ENCODE peak calls at places on chromosomes 7 and 10, in ten cellular contexts. One of them, this sample, is unnamed.

GRCh38 chr7:101085000-101085948 is at the start of gene TRIM56:
- DNase-seq in hippocampal formation: peak; percentile 47
- DNase-seq in transverse colon: peak; percentile 93
- DNase-seq in epithelial cell of esophagus: peak; percentile 100
- DNase-seq in fibroblast of villous mesenchyme: peak; percentile 85
- DNase-seq in heart left ventricle: peak; percentile 91
- DNase-seq in stimulated activated CD8-positive, alpha-beta memory T cell treated with anti-CD3 and anti-CD28 coated beads, Interleukin-12 subunit alpha, Interleukin-12 subunit beta, amount 100 ng/mL, for 1 hour: peak; percentile 53
- DNase-seq in stimulated activated CD4-positive, alpha-beta T cell treated with anti-CD3 and anti-CD28 coated beads, Interleukin-12 subunit alpha, Interleukin-12 subunit beta, amount 100 ng/mL, for 4 hours: peak; percentile 68
- DNase-seq in left kidney: peak; percentile 92
- DNase-seq in cardiac muscle cell: peak; percentile 81
- DNase-seq in this sample: peak; percentile 87

GRCh38 chr7:99997545-99998137 is 17.8 kb upstream of the ZKSCAN1 start:
- DNase-seq in fibroblast of villous mesenchyme: peak; percentile 22
- DNase-seq in transverse colon: peak; percentile 77
- DNase-seq in epithelial cell of esophagus: peak; percentile 20
- DNase-seq in stimulated activated CD4-positive, alpha-beta T cell treated with anti-CD3 and anti-CD28 coated beads, Interleukin-12 subunit alpha, Interleukin-12 subunit beta, amount 100 ng/mL, for 4 hours: peak; percentile 55
- DNase-seq in stimulated activated CD8-positive, alpha-beta memory T cell treated with anti-CD3 and anti-CD28 coated beads, Interleukin-12 subunit alpha, Interleukin-12 subunit beta, amount 100 ng/mL, for 1 hour: peak; percentile 45
- DNase-seq in cardiac muscle cell: peak; percentile 30
- DNase-seq in left kidney: peak; percentile 78
- DNase-seq in hippocampal formation: peak; percentile 31
- DNase-seq in heart left ventricle: peak; percentile 86
- DNase-seq in this sample: peak; percentile 34

GRCh38 chr10:57849726-57850357 is 417.9 kb downstream of the IPMK start:
- DNase-seq in stimulated activated CD8-positive, alpha-beta memory T cell treated with anti-CD3 and anti-CD28 coated beads, Interleukin-12 subunit alpha, Interleukin-12 subunit beta, amount 100 ng/mL, for 1 hour: no peak
- DNase-seq in hippocampal formation: no peak
- DNase-seq in epithelial cell of esophagus: peak; percentile 43
- DNase-seq in left kidney: peak; percentile 4
- DNase-seq in cardiac muscle cell: no peak
- DNase-seq in transverse colon: no peak
- DNase-seq in fibroblast of villous mesenchyme: peak; percentile 21
- DNase-seq in heart left ventricle: no peak
- DNase-seq in stimulated activated CD4-positive, alpha-beta T cell treated with anti-CD3 and anti-CD28 coated beads, Interleukin-12 subunit alpha, Interleukin-12 subunit beta, amount 100 ng/mL, for 4 hours: no peak
- DNase-seq in this sample: no peak

GRCh38 chr10:20682782-20683181 is 214.3 kb downstream of the NEBL start:
- DNase-seq in transverse colon: no peak
- DNase-seq in epithelial cell of esophagus: no peak
- DNase-seq in hippocampal formation: no peak
- DNase-seq in heart left ventricle: no peak
- DNase-seq in left kidney: no peak
- DNase-seq in fibroblast of villous mesenchyme: no peak
- DNase-seq in stimulated activated CD8-positive, alpha-beta memory T cell treated with anti-CD3 and anti-CD28 coated beads, Interleukin-12 subunit alpha, Interleukin-12 subunit beta, amount 100 ng/mL, for 1 hour: no peak
- DNase-seq in stimulated activated CD4-positive, alpha-beta T cell treated with anti-CD3 and anti-CD28 coated beads, Interleukin-12 subunit alpha, Interleukin-12 subunit beta, amount 100 ng/mL, for 4 hours: no peak
- DNase-seq in cardiac muscle cell: no peak
- DNase-seq in this sample: no peak

GRCh38 chr7:19665399-19666008 is 43.3 kb downstream of the POLR1F start:
- DNase-seq in hippocampal formation: peak; percentile 22
- DNase-seq in fibroblast of villous mesenchyme: peak; percentile 54
- DNase-seq in epithelial cell of esophagus: peak; percentile 50
- DNase-seq in left kidney: peak; percentile 50
- DNase-seq in transverse colon: no peak
- DNase-seq in heart left ventricle: no peak
- DNase-seq in cardiac muscle cell: peak; percentile 21
- DNase-seq in stimulated activated CD8-positive, alpha-beta memory T cell treated with anti-CD3 and anti-CD28 coated beads, Interleukin-12 subunit alpha, Interleukin-12 subunit beta, amount 100 ng/mL, for 1 hour: no peak
- DNase-seq in stimulated activated CD4-positive, alpha-beta T cell treated with anti-CD3 and anti-CD28 coated beads, Interleukin-12 subunit alpha, Interleukin-12 subunit beta, amount 100 ng/mL, for 4 hours: no peak
- DNase-seq in this sample: no peak

GRCh38 chr7:24737281-24737680 is 20.0 kb downstream of the GSDME start:
- DNase-seq in stimulated activated CD8-positive, alpha-beta memory T cell treated with anti-CD3 and anti-CD28 coated beads, Interleukin-12 subunit alpha, Interleukin-12 subunit beta, amount 100 ng/mL, for 1 hour: no peak
- DNase-seq in epithelial cell of esophagus: no peak
- DNase-seq in left kidney: no peak
- DNase-seq in transverse colon: no peak
- DNase-seq in fibroblast of villous mesenchyme: no peak
- DNase-seq in cardiac muscle cell: no peak
- DNase-seq in stimulated activated CD4-positive, alpha-beta T cell treated with anti-CD3 and anti-CD28 coated beads, Interleukin-12 subunit alpha, Interleukin-12 subunit beta, amount 100 ng/mL, for 4 hours: no peak
- DNase-seq in heart left ventricle: no peak
- DNase-seq in hippocampal formation: no peak
- DNase-seq in this sample: no peak

GRCh38 chr7:135353832-135354231 is 120.2 kb downstream of the STRA8 start:
- DNase-seq in stimulated activated CD4-positive, alpha-beta T cell treated with anti-CD3 and anti-CD28 coated beads, Interleukin-12 subunit alpha, Interleukin-12 subunit beta, amount 100 ng/mL, for 4 hours: no peak
- DNase-seq in transverse colon: no peak
- DNase-seq in cardiac muscle cell: no peak
- DNase-seq in hippocampal formation: no peak
- DNase-seq in left kidney: no peak
- DNase-seq in heart left ventricle: no peak
- DNase-seq in epithelial cell of esophagus: peak; percentile 14
- DNase-seq in fibroblast of villous mesenchyme: no peak
- DNase-seq in stimulated activated CD8-positive, alpha-beta memory T cell treated with anti-CD3 and anti-CD28 coated beads, Interleukin-12 subunit alpha, Interleukin-12 subunit beta, amount 100 ng/mL, for 1 hour: no peak
- DNase-seq in this sample: no peak

GRCh38 chr7:139645572-139646523 is 122.4 kb downstream of the CLEC2L start:
- DNase-seq in stimulated activated CD4-positive, alpha-beta T cell treated with anti-CD3 and anti-CD28 coated beads, Interleukin-12 subunit alpha, Interleukin-12 subunit beta, amount 100 ng/mL, for 4 hours: peak; percentile 81
- DNase-seq in epithelial cell of esophagus: peak; percentile 87
- DNase-seq in left kidney: peak; percentile 95
- DNase-seq in transverse colon: peak; percentile 88
- DNase-seq in fibroblast of villous mesenchyme: peak; percentile 90
- DNase-seq in cardiac muscle cell: peak; percentile 94
- DNase-seq in heart left ventricle: peak; percentile 84
- DNase-seq in stimulated activated CD8-positive, alpha-beta memory T cell treated with anti-CD3 and anti-CD28 coated beads, Interleukin-12 subunit alpha, Interleukin-12 subunit beta, amount 100 ng/mL, for 1 hour: peak; percentile 78
- DNase-seq in hippocampal formation: peak; percentile 87
- DNase-seq in this sample: peak; percentile 92

GRCh38 chr7:87875151-87876039 is 765 bp downstream of the SLC25A40 start:
- DNase-seq in transverse colon: peak; percentile 41
- DNase-seq in cardiac muscle cell: no peak
- DNase-seq in left kidney: peak; percentile 83
- DNase-seq in heart left ventricle: peak; percentile 70
- DNase-seq in fibroblast of villous mesenchyme: peak; percentile 19
- DNase-seq in stimulated activated CD4-positive, alpha-beta T cell treated with anti-CD3 and anti-CD28 coated beads, Interleukin-12 subunit alpha, Interleukin-12 subunit beta, amount 100 ng/mL, for 4 hours: no peak
- DNase-seq in epithelial cell of esophagus: peak; percentile 18
- DNase-seq in stimulated activated CD8-positive, alpha-beta memory T cell treated with anti-CD3 and anti-CD28 coated beads, Interleukin-12 subunit alpha, Interleukin-12 subunit beta, amount 100 ng/mL, for 1 hour: no peak
- DNase-seq in hippocampal formation: peak; percentile 10
- DNase-seq in this sample: peak; percentile 43